ENCODE peak calls at places on chromosomes 12 and 14, in six cellular contexts. N is WERI-Rb-1, Z is vagina, F is tibial nerve, L is upper lobe of right lung, V is HCT116. X is an unnamed sample.

GRCh38 chr12:89352492-89353187 is at the start of gene DUSP6:
- DNase-seq in L (peak; percentile 97), V (peak; percentile 99), Z (no peak), F (peak; percentile 88), N (peak; percentile 95), X (peak; percentile 93)

GRCh38 chr12:129571901-129572494 is 331.8 kb downstream of the TMEM132D start:
- DNase-seq in Z (no peak), L (no peak), N (no peak), V (no peak), F (no peak), X (no peak)

GRCh38 chr14:54617467-54617866 is 50.5 kb downstream of the SAMD4A start:
- DNase-seq in F (no peak), V (no peak), Z (no peak), N (no peak), L (no peak), X (no peak)

GRCh38 chr12:64085996-64086395 is 136.1 kb downstream of the KICS2 start:
- DNase-seq in N (no peak), L (no peak), Z (no peak), F (no peak), V (no peak), X (peak; percentile 33)

GRCh38 chr12:83660727-83661126 is 974.0 kb downstream of the TMTC2 start:
- DNase-seq in V (no peak), F (no peak), Z (no peak), N (no peak), L (no peak), X (no peak)

GRCh38 chr14:63939006-63939270 is 86.1 kb downstream of the SYNE2 start:
- DNase-seq in F (no peak), N (no peak), Z (no peak), L (no peak), V (no peak), X (no peak)

GRCh38 chr14:98444077-98444476 is 827.9 kb downstream of the BCL11B start:
- DNase-seq in N (no peak), L (no peak), V (no peak), F (no peak), Z (no peak), X (no peak)

GRCh38 chr14:58752782-58753181 is 115.0 kb downstream of the DACT1 start:
- DNase-seq in L (peak; percentile 91), V (no peak), F (peak; percentile 47), N (no peak), Z (no peak), X (no peak)

GRCh38 chr14:76844223-76844622 is 18.0 kb downstream of the LRRC74A start:
- DNase-seq in N (no peak), F (no peak), L (peak; percentile 74), V (peak; percentile 47), Z (no peak), X (no peak)

GRCh38 chr12:116718578-116719454 is 19.1 kb downstream of the SPRING1 start:
- DNase-seq in L (no peak), Z (no peak), N (no peak), F (no peak), V (no peak), X (no peak)

GRCh38 chr12:119204716-119205285 is 26.1 kb downstream of the HSPB8 start:
- DNase-seq in N (no peak), L (no peak), Z (no peak), V (no peak), F (no peak), X (no peak)

GRCh38 chr14:92105845-92106094 is 612 bp downstream of the ATXN3 start:
- DNase-seq in Z (no peak), V (no peak), N (no peak), F (peak; percentile 35), L (peak; percentile 73), X (no peak)

GRCh38 chr14:22200977-22201605 is 387.9 kb downstream of the DAD1 start:
- DNase-seq in L (no peak), N (no peak), V (peak; percentile 46), F (no peak), Z (no peak), X (no peak)

DNA sequence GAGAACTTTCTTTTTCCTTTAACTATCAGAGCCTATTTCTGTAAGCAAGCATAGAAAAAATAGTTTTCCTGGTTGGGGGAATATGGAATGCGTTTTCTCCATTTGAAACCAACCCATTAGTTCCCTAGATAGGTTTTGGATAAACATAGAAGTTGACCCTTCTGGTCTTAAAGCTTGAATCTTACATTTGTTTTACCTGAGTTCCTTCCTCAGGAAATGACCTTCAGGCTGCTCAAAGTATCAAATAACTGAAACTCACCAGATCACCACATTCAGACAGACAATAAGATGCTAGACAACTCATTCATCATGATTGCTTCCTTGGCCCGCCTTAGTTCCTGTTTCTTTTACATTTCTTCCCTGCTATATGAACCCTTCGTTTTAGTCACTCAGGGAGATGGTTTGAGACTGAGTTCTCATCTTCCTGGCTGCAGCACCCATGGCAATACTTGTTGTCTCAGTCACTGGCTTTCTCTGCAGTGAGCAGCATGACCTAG is 52.2 kb downstream of the LRP6 start:
- DNase-seq in V (no peak), L (no peak), N (no peak), F (no peak), Z (no peak), X (no peak)
- H3K27ac ChIP-seq in V (no peak overlapping the region), L (no peak overlapping the region), N (no peak overlapping the region), F (no peak overlapping the region), Z (peak overlapping the region; percentile 52), X (no peak overlapping the region)

GRCh38 chr14:60233251-60233650 is 15.8 kb upstream of the PPM1A start:
- DNase-seq in F (no peak), V (no peak), N (no peak), Z (no peak), L (no peak), X (no peak)
- TF ChIP-seq CTCF in F (no peak), V (no peak), N (no peak), Z (no peak), L (no peak), X (no peak)

GRCh38 chr12:14362347-14362746 is 3.1 kb upstream of the ATF7IP start:
- DNase-seq in V (no peak), F (no peak), Z (no peak), L (no peak), N (no peak), X (no peak)

GRCh38 chr12:14367097-14367661 is 1.7 kb downstream of the ATF7IP start:
- DNase-seq in N (no peak), F (no peak), Z (no peak), V (no peak), L (no peak), X (no peak)

GRCh38 chr12:14365294-14366210 is at the start of gene ATF7IP:
- DNase-seq in V (peak; percentile 90), L (peak; percentile 97), Z (peak; percentile 99), N (peak; percentile 93), F (peak; percentile 95), X (peak; percentile 75)

GRCh38 chr12:14366211-14366762 is 805 bp downstream of the ATF7IP start:
- DNase-seq in F (no peak), Z (no peak), N (no peak), V (no peak), L (no peak), X (no peak)

DNA sequence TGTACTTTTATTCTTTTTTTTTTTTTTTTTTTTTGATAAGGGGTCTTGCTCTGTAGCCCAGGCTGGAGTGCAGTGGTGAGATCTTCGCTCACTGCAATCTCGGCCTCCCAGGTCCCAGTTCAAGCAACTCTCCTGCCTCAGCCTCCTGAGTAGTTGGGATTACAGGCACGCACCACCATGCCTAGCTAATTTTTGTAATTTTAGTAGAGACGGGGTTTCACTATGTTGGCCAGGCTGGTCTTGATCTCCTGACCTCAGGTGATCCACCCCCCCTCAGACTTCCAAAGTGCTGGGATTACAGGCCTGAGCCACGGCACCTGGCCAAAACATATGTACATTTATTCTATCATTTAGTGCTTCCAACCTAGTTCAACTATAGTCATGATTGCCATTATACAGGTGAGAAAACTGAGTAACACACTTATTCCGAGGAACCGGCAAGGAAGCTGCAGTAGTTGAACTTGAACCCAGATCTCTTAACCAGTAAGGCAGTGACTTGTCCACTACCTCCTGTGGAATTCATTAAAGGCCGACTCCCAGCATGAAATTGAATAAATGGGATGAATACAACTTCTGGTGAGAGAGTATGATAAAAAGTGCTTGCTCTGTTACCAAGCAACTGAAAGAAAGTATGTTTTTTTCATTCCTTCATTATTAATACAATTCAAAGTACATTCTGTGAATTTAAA is 755 bp upstream of the ATF7IP start:
- DNase-seq in V (no peak), F (no peak), Z (no peak), N (no peak), L (no peak), X (no peak)
- H3K27ac ChIP-seq in V (peak overlapping the region; percentile 99), F (peak overlapping the region; percentile 95), Z (peak overlapping the region; percentile 94), N (peak overlapping the region; percentile 96), L (peak overlapping the region; percentile 98), X (peak overlapping the region; percentile 98)

GRCh38 chr14:24679248-24680085 is 45.5 kb upstream of the GZMB start:
- DNase-seq in L (no peak), F (no peak), V (no peak), Z (no peak), N (no peak), X (no peak)
- TF ChIP-seq CTCF in L (peak; percentile 10), F (no peak), V (no peak), Z (no peak), N (no peak), X (no peak)

DNA sequence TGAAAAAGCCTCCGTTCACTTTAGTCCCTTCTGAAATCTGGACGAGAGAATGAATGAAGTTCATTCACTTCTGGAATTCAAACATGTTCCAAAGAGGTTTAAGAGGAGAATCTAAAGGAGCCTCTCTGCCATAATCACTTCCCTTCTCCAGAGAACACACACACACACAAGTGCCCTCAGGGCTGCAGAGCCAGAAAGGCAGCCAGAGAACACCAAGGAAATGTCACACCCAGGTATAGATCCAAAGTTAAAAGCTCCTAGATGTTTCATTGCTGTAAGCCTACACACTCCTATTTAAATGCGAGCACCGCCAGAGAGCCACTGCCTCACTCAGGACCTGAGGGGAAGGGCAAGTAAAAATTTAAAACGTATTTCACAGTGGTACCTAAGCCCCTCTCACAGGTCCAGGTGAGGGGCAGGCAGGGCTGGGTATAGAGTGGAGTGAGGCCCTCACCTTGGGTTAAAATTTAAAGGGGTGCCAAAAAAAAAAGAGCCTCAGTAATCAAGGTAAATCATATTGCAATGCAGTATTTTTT is 82.4 kb downstream of the TTC9 start:
- DNase-seq in V (no peak), Z (no peak), L (no peak), N (no peak), F (no peak), X (no peak)
- H3K27ac ChIP-seq in V (no peak overlapping the region), Z (no peak overlapping the region), L (no peak overlapping the region), N (no peak overlapping the region), F (no peak overlapping the region), X (no peak overlapping the region)

X was measured in keratinocyte.